ENCODE peak calls at places on chromosomes 1 and 21, in five cellular contexts. D is lower lobe of right lung, C is cardiac muscle cell, Q is neural progenitor cell, G is foreskin keratinocyte. R is an unnamed sample. For H3K27me3, the result is how much of the 10 kb centered on the place peaks cover.

GRCh38 chr1:203284411-203285208 is 20.7 kb upstream of the BTG2 start:
- DNase-seq in D (no peak), G (no peak), Q (no peak), C (no peak), R (no peak)

GRCh38 chr1:19869929-19870328 is 12.3 kb upstream of the OTUD3 start:
- DNase-seq in C (peak), Q (no peak), D (no peak), G (no peak), R (no peak)

GRCh38 chr21:39134288-39134810 is 48.9 kb downstream of the PSMG1 start:
- DNase-seq in G (no peak), C (no peak), D (no peak), Q (no peak), R (no peak)

GRCh38 chr1:109193653-109194590 is 19.8 kb upstream of the SARS1 start:
- DNase-seq in Q (peak), G (no peak), D (peak), C (peak), R (no peak)

GRCh38 chr1:10338047-10338446 is 60.8 kb upstream of the PGD start:
- DNase-seq in Q (peak), D (no peak), G (no peak), C (peak), R (no peak)

GRCh38 chr1:1196431-1197187 is 9.8 kb downstream of the TNFRSF18 start:
- DNase-seq in C (no peak), G (no peak), Q (no peak), D (peak), R (no peak)

GRCh38 chr1:98749152-98749756 is 87.7 kb downstream of the SNX7 start:
- DNase-seq in Q (no peak), D (no peak), C (peak), G (no peak), R (no peak)

GRCh38 chr1:2230781-2231666 is 2.9 kb downstream of the SKI start:
- DNase-seq in C (peak), G (no peak), Q (no peak), D (peak), R (no peak)

GRCh38 chr1:46530791-46531409 is 20.5 kb downstream of the KNCN start:
- DNase-seq in G (no peak), Q (peak), C (no peak), D (no peak), R (no peak)

GRCh38 chr1:6075747-6076146 is 30.1 kb downstream of the KCNAB2 start:
- DNase-seq in Q (no peak), G (no peak), C (no peak), D (no peak), R (no peak)

GRCh38 chr1:1279028-1279427 is 1.2 kb upstream of the SCNN1D start:
- DNase-seq in G (no peak), C (no peak), Q (no peak), D (no peak), R (no peak)

GRCh38 chr1:233172201-233172600 is 123.3 kb downstream of the PCNX2 start:
- DNase-seq in D (no peak), C (peak), Q (no peak), G (no peak), R (no peak)
- TF ChIP-seq CTCF in D (peak), C (peak), Q (peak), G (peak), R (peak)

DNA sequence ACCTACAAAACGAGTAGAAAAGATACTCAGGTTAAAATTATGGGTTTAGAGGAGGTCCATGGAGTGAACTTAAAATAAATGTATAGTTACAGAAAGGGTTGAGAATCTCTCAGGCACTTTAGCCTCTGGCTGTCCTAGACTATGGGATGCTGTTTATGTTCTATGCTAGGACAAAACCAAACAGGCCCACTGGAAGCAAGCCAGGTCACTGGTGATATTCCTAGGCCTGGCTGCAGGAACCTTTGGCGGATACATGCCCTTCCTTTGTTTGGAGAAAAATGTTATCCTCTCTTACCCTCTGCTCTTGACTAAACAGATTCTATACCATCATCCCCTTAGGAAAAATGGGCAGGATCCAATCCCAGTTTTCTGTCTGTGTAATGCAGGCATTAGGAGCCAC is 90.7 kb upstream of the DUSP10 start:
- DNase-seq in C (no peak), D (no peak), Q (no peak), G (peak), R (no peak)
- H3K27me3 ChIP-seq in C (under half), D (under half), Q (under half), G (under half), R (under half)

GRCh38 chr1:103583887-103584286 is 12.5 kb downstream of the AMY2B start:
- DNase-seq in D (no peak), G (no peak), Q (no peak), C (no peak), R (no peak)
- TF ChIP-seq CTCF in D (no peak), G (no peak), Q (no peak), C (no peak), R (no peak)

GRCh38 chr21:36710729-36711048 is 11.8 kb downstream of the SIM2 start:
- DNase-seq in D (no peak), C (peak), G (no peak), Q (peak), R (no peak)

GRCh38 chr21:36707763-36708511 is 9.0 kb downstream of the SIM2 start:
- DNase-seq in C (no peak), Q (peak), D (no peak), G (no peak), R (no peak)

GRCh38 chr21:36708512-36709029 is 9.7 kb downstream of the SIM2 start:
- DNase-seq in C (no peak), G (no peak), Q (peak), D (no peak), R (no peak)

GRCh38 chr21:36709868-36710728 is 11.2 kb downstream of the SIM2 start:
- DNase-seq in D (no peak), C (no peak), G (no peak), Q (peak), R (no peak)

GRCh38 chr21:36709030-36709867 is 10.3 kb downstream of the SIM2 start:
- DNase-seq in Q (peak), D (no peak), C (no peak), G (no peak), R (no peak)
- H3K27me3 ChIP-seq in Q (half or more), D (half or more), C (half or more), G (half or more), R (half or more)

DNA sequence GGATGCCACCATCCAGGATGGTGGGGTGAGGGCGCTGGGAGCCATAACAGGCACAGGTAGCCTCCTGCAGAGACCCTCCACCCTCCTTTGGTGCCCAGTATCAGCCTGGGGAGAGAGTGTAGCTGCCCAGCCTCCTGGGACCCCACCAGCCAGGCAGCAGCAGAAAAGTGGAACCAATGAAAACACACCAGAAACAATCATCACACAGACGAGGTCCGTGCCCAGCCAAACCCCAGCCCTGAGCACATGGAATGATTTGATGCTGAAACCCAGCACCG is 285.1 kb downstream of the PTPRU start:
- DNase-seq in Q (no peak), D (no peak), G (no peak), C (no peak), R (no peak)
- TF ChIP-seq CTCF in Q (no peak), D (no peak), G (no peak), C (no peak), R (no peak)

GRCh38 chr1:17135530-17135929 is 16.3 kb upstream of the PADI2 start:
- DNase-seq in Q (no peak), D (no peak), G (no peak), C (no peak), R (no peak)
- H3K27me3 ChIP-seq in Q (under half), D (under half), G (under half), C (under half), R (under half)

R was measured in kidney epithelial cell.